ENCODE peak calls at places on chromosomes 12 and 14, in four cellular contexts. Z, L, C and M are unnamed samples.

GRCh38 chr12:54684636-54685630 is 36.8 kb upstream of the DCD start:
- DNase-seq in C (no peak), L (no peak), Z (no peak), M (no peak)

GRCh38 chr14:72737560-72737943 is 156.3 kb downstream of the DPF3 start:
- DNase-seq in C (no peak), L (no peak), Z (no peak), M (no peak)

GRCh38 chr12:3998397-3998796 is 125.2 kb upstream of the PARP11 start:
- DNase-seq in Z (no peak), C (no peak), L (no peak), M (no peak)

GRCh38 chr14:103023881-103024473 is 33.4 kb downstream of the CDC42BPB start:
- DNase-seq in L (no peak), C (peak), Z (no peak), M (no peak)

GRCh38 chr12:117400912-117401311 is 39.5 kb upstream of the NOS1 start:
- DNase-seq in C (no peak), L (no peak), Z (no peak), M (no peak)

GRCh38 chr14:82694820-82695219 is 1161.2 kb upstream of the SEL1L start:
- DNase-seq in C (no peak), L (no peak), Z (no peak), M (no peak)

GRCh38 chr12:13044859-13045384 is 741 bp downstream of the FAM234B start:
- DNase-seq in L (no peak), C (no peak), Z (no peak), M (no peak)

GRCh38 chr12:3604750-3605638 is 114.0 kb downstream of the PRMT8 start:
- DNase-seq in C (no peak), L (no peak), Z (peak), M (no peak)

GRCh38 chr14:104798300-104799238 is 2.3 kb upstream of the ZBTB42 start:
- DNase-seq in Z (no peak), C (no peak), L (no peak), M (no peak)

GRCh38 chr12:122872815-122873361 is 23.0 kb downstream of the VPS37B start:
- DNase-seq in Z (no peak), L (no peak), C (no peak), M (no peak)

GRCh38 chr12:85784096-85784720 is 52.0 kb downstream of the RASSF9 start:
- DNase-seq in C (no peak), L (no peak), Z (no peak), M (no peak)

GRCh38 chr12:53505555-53506449 is 1.5 kb downstream of the NPFF start:
- DNase-seq in L (no peak), C (no peak), Z (no peak), M (no peak)

GRCh38 chr12:24555730-24556129 is 393.2 kb downstream of the BCAT1 start:
- DNase-seq in C (no peak), L (no peak), Z (no peak), M (no peak)

GRCh38 chr14:106831322-106831720 is 1304.9 kb downstream of the TMEM121 start:
- DNase-seq in Z (peak), C (no peak), L (no peak), M (peak)

GRCh38 chr12:53292441-53292840 is 2.9 kb upstream of the PFDN5 start:
- DNase-seq in C (no peak), Z (no peak), L (no peak), M (no peak)

GRCh38 chr14:90383731-90384542 is 12.9 kb upstream of the CALM1 start:
- DNase-seq in L (peak), C (no peak), Z (peak), M (peak)

GRCh38 chr12:94767971-94768370 is 117.6 kb upstream of the TMCC3 start:
- DNase-seq in L (no peak), C (no peak), Z (no peak), M (no peak)

GRCh38 chr12:80293759-80294158 is 150.3 kb upstream of the PTPRQ start:
- DNase-seq in C (no peak), L (no peak), Z (no peak), M (no peak)

GRCh38 chr14:77014004-77014604 is 14.4 kb downstream of the IRF2BPL start:
- DNase-seq in C (no peak), L (no peak), Z (peak), M (no peak)

GRCh38 chr12:52221912-52222457 is 11.1 kb upstream of the KRT7 start:
- DNase-seq in Z (peak), L (no peak), C (peak), M (peak)

GRCh38 chr12:20624718-20625117 is 70.4 kb upstream of the SLCO1C1 start:
- DNase-seq in C (no peak), L (no peak), Z (no peak), M (no peak)

GRCh38 chr14:74599201-74599809 is 12.7 kb downstream of the LTBP2 start:
- DNase-seq in Z (no peak), L (no peak), C (no peak), M (no peak)

GRCh38 chr12:95218852-95219171 is 1.2 kb downstream of the VEZT start:
- DNase-seq in C (no peak), L (no peak), Z (peak), M (no peak)